ENCODE peak calls at places on chromosomes 16 and 17, in eight cellular contexts. One of them, this sample, is unnamed.
A peak's percentile ranks its signal among the peaks of the same experiment; 100 is the strongest.

GRCh38 chr16:27097671-27098275 is 31.0 kb downstream of the C16orf82 start:
- DNase-seq in activated CD4-positive, alpha-beta T cell treated with anti-CD3 and anti-CD28 coated beads, Interleukin-2, amount 50 U/mL, for 4 hours: no peak
- DNase-seq in tibial nerve: peak; percentile 48
- DNase-seq in memory B cell: no peak
- DNase-seq in astrocyte of the cerebellum: peak; percentile 42
- DNase-seq in glomerular endothelial cell: no peak
- DNase-seq in BJ: no peak
- DNase-seq in NCI-H748 treated with DMSO at 0.1 percent for 48 hours: no peak
- DNase-seq in this sample: no peak

GRCh38 chr16:58236831-58237230 is 38.9 kb upstream of the CSNK2A2 start:
- DNase-seq in BJ: no peak
- DNase-seq in tibial nerve: no peak
- DNase-seq in glomerular endothelial cell: no peak
- DNase-seq in activated CD4-positive, alpha-beta T cell treated with anti-CD3 and anti-CD28 coated beads, Interleukin-2, amount 50 U/mL, for 4 hours: no peak
- DNase-seq in memory B cell: no peak
- DNase-seq in NCI-H748 treated with DMSO at 0.1 percent for 48 hours: no peak
- DNase-seq in astrocyte of the cerebellum: no peak
- DNase-seq in this sample: no peak

GRCh38 chr16:23082161-23082788 is 67.0 kb downstream of the USP31 start:
- DNase-seq in NCI-H748 treated with DMSO at 0.1 percent for 48 hours: no peak
- DNase-seq in astrocyte of the cerebellum: no peak
- DNase-seq in memory B cell: no peak
- DNase-seq in BJ: no peak
- DNase-seq in tibial nerve: no peak
- DNase-seq in glomerular endothelial cell: no peak
- DNase-seq in activated CD4-positive, alpha-beta T cell treated with anti-CD3 and anti-CD28 coated beads, Interleukin-2, amount 50 U/mL, for 4 hours: no peak
- DNase-seq in this sample: no peak

GRCh38 chr17:38881600-38882191 is 11.8 kb downstream of the LASP1 start:
- DNase-seq in memory B cell: no peak
- DNase-seq in activated CD4-positive, alpha-beta T cell treated with anti-CD3 and anti-CD28 coated beads, Interleukin-2, amount 50 U/mL, for 4 hours: no peak
- DNase-seq in BJ: no peak
- DNase-seq in tibial nerve: peak; percentile 77
- DNase-seq in glomerular endothelial cell: no peak
- DNase-seq in astrocyte of the cerebellum: no peak
- DNase-seq in NCI-H748 treated with DMSO at 0.1 percent for 48 hours: no peak
- DNase-seq in this sample: no peak

GRCh38 chr16:10752843-10753523 is 9.3 kb downstream of the NUBP1 start:
- DNase-seq in astrocyte of the cerebellum: no peak
- DNase-seq in activated CD4-positive, alpha-beta T cell treated with anti-CD3 and anti-CD28 coated beads, Interleukin-2, amount 50 U/mL, for 4 hours: no peak
- DNase-seq in tibial nerve: peak; percentile 73
- DNase-seq in glomerular endothelial cell: no peak
- DNase-seq in memory B cell: peak; percentile 61
- DNase-seq in BJ: no peak
- DNase-seq in NCI-H748 treated with DMSO at 0.1 percent for 48 hours: no peak
- DNase-seq in this sample: no peak

GRCh38 chr16:21283521-21284289 is 5.6 kb upstream of the CRYM start:
- DNase-seq in glomerular endothelial cell: no peak
- DNase-seq in activated CD4-positive, alpha-beta T cell treated with anti-CD3 and anti-CD28 coated beads, Interleukin-2, amount 50 U/mL, for 4 hours: no peak
- DNase-seq in astrocyte of the cerebellum: no peak
- DNase-seq in tibial nerve: no peak
- DNase-seq in BJ: no peak
- DNase-seq in memory B cell: no peak
- DNase-seq in NCI-H748 treated with DMSO at 0.1 percent for 48 hours: peak; percentile 12
- DNase-seq in this sample: no peak

GRCh38 chr17:304461-304860 is 48.1 kb downstream of the RPH3AL start:
- DNase-seq in activated CD4-positive, alpha-beta T cell treated with anti-CD3 and anti-CD28 coated beads, Interleukin-2, amount 50 U/mL, for 4 hours: no peak
- DNase-seq in memory B cell: no peak
- DNase-seq in tibial nerve: no peak
- DNase-seq in NCI-H748 treated with DMSO at 0.1 percent for 48 hours: no peak
- DNase-seq in glomerular endothelial cell: no peak
- DNase-seq in astrocyte of the cerebellum: no peak
- DNase-seq in BJ: no peak
- DNase-seq in this sample: no peak

GRCh38 chr17:50689956-50690886 is 17.5 kb downstream of the ANKRD40 start:
- DNase-seq in BJ: no peak
- DNase-seq in activated CD4-positive, alpha-beta T cell treated with anti-CD3 and anti-CD28 coated beads, Interleukin-2, amount 50 U/mL, for 4 hours: no peak
- DNase-seq in tibial nerve: no peak
- DNase-seq in astrocyte of the cerebellum: no peak
- DNase-seq in memory B cell: no peak
- DNase-seq in NCI-H748 treated with DMSO at 0.1 percent for 48 hours: no peak
- DNase-seq in glomerular endothelial cell: no peak
- DNase-seq in this sample: no peak

GRCh38 chr16:87457724-87458423 is 35.0 kb downstream of the ZCCHC14 start:
- DNase-seq in NCI-H748 treated with DMSO at 0.1 percent for 48 hours: no peak
- DNase-seq in memory B cell: no peak
- DNase-seq in tibial nerve: no peak
- DNase-seq in activated CD4-positive, alpha-beta T cell treated with anti-CD3 and anti-CD28 coated beads, Interleukin-2, amount 50 U/mL, for 4 hours: peak; percentile 21
- DNase-seq in BJ: peak; percentile 96
- DNase-seq in glomerular endothelial cell: peak; percentile 56
- DNase-seq in astrocyte of the cerebellum: peak; percentile 99
- DNase-seq in this sample: peak; percentile 99

GRCh38 chr17:19759934-19760530 is 11.9 kb upstream of the ALDH3A1 start:
- DNase-seq in astrocyte of the cerebellum: no peak
- DNase-seq in glomerular endothelial cell: no peak
- DNase-seq in BJ: no peak
- DNase-seq in tibial nerve: no peak
- DNase-seq in NCI-H748 treated with DMSO at 0.1 percent for 48 hours: no peak
- DNase-seq in activated CD4-positive, alpha-beta T cell treated with anti-CD3 and anti-CD28 coated beads, Interleukin-2, amount 50 U/mL, for 4 hours: no peak
- DNase-seq in memory B cell: no peak
- DNase-seq in this sample: no peak

GRCh38 chr17:80303824-80304223 is 43.2 kb downstream of the RNF213 start:
- DNase-seq in BJ: no peak
- DNase-seq in glomerular endothelial cell: no peak
- DNase-seq in activated CD4-positive, alpha-beta T cell treated with anti-CD3 and anti-CD28 coated beads, Interleukin-2, amount 50 U/mL, for 4 hours: no peak
- DNase-seq in astrocyte of the cerebellum: no peak
- DNase-seq in NCI-H748 treated with DMSO at 0.1 percent for 48 hours: no peak
- DNase-seq in memory B cell: no peak
- DNase-seq in tibial nerve: no peak
- DNase-seq in this sample: no peak

GRCh38 chr17:77124192-77124908 is 16.4 kb upstream of the SEC14L1 start:
- DNase-seq in tibial nerve: peak; percentile 45
- DNase-seq in astrocyte of the cerebellum: no peak
- DNase-seq in glomerular endothelial cell: peak; percentile 98
- DNase-seq in NCI-H748 treated with DMSO at 0.1 percent for 48 hours: no peak
- DNase-seq in memory B cell: no peak
- DNase-seq in BJ: no peak
- DNase-seq in activated CD4-positive, alpha-beta T cell treated with anti-CD3 and anti-CD28 coated beads, Interleukin-2, amount 50 U/mL, for 4 hours: no peak
- DNase-seq in this sample: peak; percentile 67

GRCh38 chr17:7183433-7184090 is 4.4 kb upstream of the ASGR1 start:
- DNase-seq in memory B cell: no peak
- DNase-seq in astrocyte of the cerebellum: no peak
- DNase-seq in NCI-H748 treated with DMSO at 0.1 percent for 48 hours: no peak
- DNase-seq in activated CD4-positive, alpha-beta T cell treated with anti-CD3 and anti-CD28 coated beads, Interleukin-2, amount 50 U/mL, for 4 hours: no peak
- DNase-seq in glomerular endothelial cell: no peak
- DNase-seq in BJ: no peak
- DNase-seq in tibial nerve: no peak
- DNase-seq in this sample: no peak

GRCh38 chr17:30378797-30379302 is at the start of gene CPD:
- DNase-seq in BJ: peak; percentile 53
- DNase-seq in tibial nerve: peak; percentile 98
- DNase-seq in astrocyte of the cerebellum: peak; percentile 81
- DNase-seq in NCI-H748 treated with DMSO at 0.1 percent for 48 hours: peak; percentile 92
- DNase-seq in memory B cell: peak; percentile 93
- DNase-seq in activated CD4-positive, alpha-beta T cell treated with anti-CD3 and anti-CD28 coated beads, Interleukin-2, amount 50 U/mL, for 4 hours: peak; percentile 96
- DNase-seq in glomerular endothelial cell: no peak
- DNase-seq in this sample: peak; percentile 53

GRCh38 chr17:27520571-27521185 is 64.4 kb downstream of the KSR1 start:
- DNase-seq in NCI-H748 treated with DMSO at 0.1 percent for 48 hours: no peak
- DNase-seq in BJ: no peak
- DNase-seq in astrocyte of the cerebellum: no peak
- DNase-seq in activated CD4-positive, alpha-beta T cell treated with anti-CD3 and anti-CD28 coated beads, Interleukin-2, amount 50 U/mL, for 4 hours: no peak
- DNase-seq in memory B cell: no peak
- DNase-seq in tibial nerve: no peak
- DNase-seq in glomerular endothelial cell: no peak
- DNase-seq in this sample: no peak

GRCh38 chr17:47239663-47240374 is 13.8 kb upstream of the ITGB3 start:
- DNase-seq in BJ: peak; percentile 85
- DNase-seq in activated CD4-positive, alpha-beta T cell treated with anti-CD3 and anti-CD28 coated beads, Interleukin-2, amount 50 U/mL, for 4 hours: no peak
- DNase-seq in NCI-H748 treated with DMSO at 0.1 percent for 48 hours: no peak
- DNase-seq in glomerular endothelial cell: peak; percentile 100
- DNase-seq in memory B cell: no peak
- DNase-seq in tibial nerve: peak; percentile 89
- DNase-seq in astrocyte of the cerebellum: no peak
- DNase-seq in this sample: peak; percentile 100

GRCh38 chr17:61463068-61463980 is 11.1 kb downstream of the TBX4 start:
- DNase-seq in BJ: no peak
- DNase-seq in glomerular endothelial cell: no peak
- DNase-seq in tibial nerve: no peak
- DNase-seq in astrocyte of the cerebellum: no peak
- DNase-seq in activated CD4-positive, alpha-beta T cell treated with anti-CD3 and anti-CD28 coated beads, Interleukin-2, amount 50 U/mL, for 4 hours: no peak
- DNase-seq in NCI-H748 treated with DMSO at 0.1 percent for 48 hours: no peak
- DNase-seq in memory B cell: no peak
- DNase-seq in this sample: no peak

GRCh38 chr17:35051183-35051578 is 12.3 kb downstream of the RFFL start:
- DNase-seq in activated CD4-positive, alpha-beta T cell treated with anti-CD3 and anti-CD28 coated beads, Interleukin-2, amount 50 U/mL, for 4 hours: no peak
- DNase-seq in tibial nerve: peak; percentile 14
- DNase-seq in BJ: no peak
- DNase-seq in glomerular endothelial cell: no peak
- DNase-seq in memory B cell: peak; percentile 28
- DNase-seq in astrocyte of the cerebellum: no peak
- DNase-seq in NCI-H748 treated with DMSO at 0.1 percent for 48 hours: no peak
- DNase-seq in this sample: no peak

This sample was measured in kidney epithelial cell.